ENCODE peak calls at places on chromosomes 4 and X, in eight cellular contexts. Q is body of pancreas, D is neural progenitor cell, E is IMR-90, R is SK-N-SH, I is cardiac muscle cell, P is Peyer's patch, C is ovary. O is an unnamed sample. For H3K4me1, the result is how much of the 10 kb centered on the place peaks cover.

GRCh38 chrX:106692425-106693075 is 34.0 kb upstream of the RNF128 start:
- DNase-seq in Q (no peak), D (no peak), E (no peak), R (no peak), I (no peak), P (no peak), C (no peak), O (no peak)

GRCh38 chr4:7668282-7668681 is 233.6 kb upstream of the PSAPL1 start:
- DNase-seq in Q (no peak), D (no peak), E (no peak), R (no peak), I (no peak), P (no peak), C (no peak), O (no peak)

GRCh38 chrX:41559662-41560061 is 112.5 kb downstream of the NYX start:
- DNase-seq in Q (peak), D (no peak), E (peak), R (no peak), I (no peak), P (peak), C (peak), O (no peak)

GRCh38 chr4:35526456-35526855 is 717.9 kb downstream of the ARAP2 start:
- DNase-seq in Q (no peak), D (no peak), E (no peak), R (no peak), I (no peak), P (no peak), C (no peak), O (no peak)

GRCh38 chr4:6408263-6408662 is 64.2 kb downstream of the PPP2R2C start:
- DNase-seq in Q (no peak), D (no peak), E (no peak), R (no peak), I (no peak), P (no peak), C (no peak), O (no peak)

GRCh38 chrX:40402771-40403533 is 177.8 kb upstream of the ATP6AP2 start:
- DNase-seq in Q (peak), D (no peak), E (peak), R (no peak), I (no peak), P (peak), C (peak), O (no peak)

GRCh38 chrX:2495595-2495994 is 5.2 kb downstream of the DHRSX start:
- DNase-seq in Q (no peak), D (no peak), E (no peak), R (no peak), I (no peak), P (peak), C (no peak), O (no peak)

GRCh38 chrX:110401142-110401541 is 42.5 kb downstream of the RTL9 start:
- DNase-seq in Q (no peak), D (no peak), E (no peak), R (no peak), I (no peak), P (no peak), C (no peak), O (no peak)

GRCh38 chrX:43564953-43565352 is 91.1 kb upstream of the MAOA start:
- DNase-seq in Q (no peak), D (no peak), E (no peak), R (no peak), I (no peak), P (no peak), C (no peak), O (no peak)

GRCh38 chr4:116358633-116359222 is 726.6 kb downstream of the TRAM1L1 start:
- DNase-seq in Q (peak), D (peak), E (peak), R (peak), I (peak), P (peak), C (no peak), O (peak)

GRCh38 chr4:59540311-59540710 is 1659.8 kb upstream of the ADGRL3 start:
- DNase-seq in Q (no peak), D (no peak), E (no peak), R (no peak), I (no peak), P (no peak), C (no peak), O (no peak)

GRCh38 chrX:2508648-2509335 is 8.0 kb upstream of the DHRSX start:
- DNase-seq in Q (no peak), D (no peak), E (no peak), R (no peak), I (no peak), P (peak), C (no peak), O (no peak)

GRCh38 chrX:96909291-96909690 is 25.6 kb downstream of the RPA4 start:
- DNase-seq in Q (no peak), D (no peak), E (peak), R (no peak), I (no peak), P (no peak), C (no peak), O (no peak)

GRCh38 chrX:118254611-118255010 is 91.3 kb upstream of the WDR44 start:
- DNase-seq in Q (peak), D (peak), E (peak), R (peak), I (peak), P (peak), C (no peak), O (peak)

GRCh38 chr4:82984459-82984858 is 26.2 kb downstream of the LIN54 start:
- DNase-seq in Q (no peak), D (no peak), E (peak), R (no peak), I (no peak), P (no peak), C (no peak), O (no peak)

GRCh38 chrX:149825424-149825823 is 43.7 kb downstream of the MAGEA9 start:
- DNase-seq in Q (peak), D (peak), E (no peak), R (peak), I (peak), P (no peak), C (no peak), O (no peak)

GRCh38 chr4:26947318-26947717 is 86.7 kb downstream of the STIM2 start:
- DNase-seq in Q (no peak), D (no peak), E (no peak), R (no peak), I (no peak), P (no peak), C (no peak), O (no peak)

GRCh38 chr4:124334119-124334518 is 378.4 kb downstream of the ANKRD50 start:
- DNase-seq in Q (peak), D (peak), E (peak), R (peak), I (peak), P (no peak), C (no peak), O (peak)

GRCh38 chrX:119643696-119644095 is 37.5 kb upstream of the NKRF start:
- DNase-seq in Q (no peak), D (no peak), E (no peak), R (no peak), I (no peak), P (no peak), C (no peak), O (no peak)

DNA sequence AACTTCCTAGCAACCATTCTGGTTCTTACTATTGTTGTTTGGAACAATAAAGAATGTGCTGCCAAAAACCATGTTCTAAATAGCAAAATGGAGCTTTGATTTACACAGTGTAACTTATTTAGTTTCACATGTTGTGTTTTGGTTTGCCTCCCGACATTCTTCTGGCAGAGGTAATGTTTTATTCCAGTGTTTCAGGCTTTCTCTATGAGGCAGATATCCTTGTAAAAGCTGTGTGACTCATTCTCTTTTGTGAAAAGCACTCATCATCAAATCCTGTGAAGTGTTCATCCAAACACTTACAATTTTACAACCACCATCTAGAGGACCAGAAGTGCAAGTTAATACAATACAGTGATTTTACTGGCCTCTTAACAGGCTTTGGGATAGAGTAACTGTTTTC is 219.0 kb upstream of the GIMD1 start:
- DNase-seq in Q (no peak), D (no peak), E (peak), R (no peak), I (no peak), P (no peak), C (no peak), O (no peak)
- H3K27ac ChIP-seq in Q (no peak), D (no peak), E (no peak), R (peak), I (no peak), P (no peak), C (no peak), O (no peak)

GRCh38 chrX:39073131-39073530 is 271.9 kb downstream of the MID1IP1 start:
- DNase-seq in Q (no peak), D (no peak), E (no peak), R (no peak), I (no peak), P (no peak), C (no peak), O (no peak)
- TF ChIP-seq CTCF in Q (no peak), D (no peak), E (no peak), R (no peak), I (no peak), P (no peak), C (no peak), O (no peak)

GRCh38 chrX:130083107-130083490 is 27.2 kb downstream of the ELF4 start:
- DNase-seq in Q (no peak), D (peak), E (no peak), R (no peak), I (no peak), P (no peak), C (no peak), O (no peak)

GRCh38 chrX:130083656-130084382 is 26.5 kb downstream of the ELF4 start:
- DNase-seq in Q (peak), D (no peak), E (no peak), R (no peak), I (no peak), P (peak), C (no peak), O (no peak)

GRCh38 chrX:130085551-130085986 is 24.7 kb downstream of the ELF4 start:
- DNase-seq in Q (no peak), D (no peak), E (peak), R (no peak), I (no peak), P (no peak), C (no peak), O (no peak)

GRCh38 chrX:130084651-130085237 is 25.6 kb downstream of the ELF4 start:
- DNase-seq in Q (no peak), D (no peak), E (no peak), R (no peak), I (no peak), P (no peak), C (no peak), O (no peak)

DNA sequence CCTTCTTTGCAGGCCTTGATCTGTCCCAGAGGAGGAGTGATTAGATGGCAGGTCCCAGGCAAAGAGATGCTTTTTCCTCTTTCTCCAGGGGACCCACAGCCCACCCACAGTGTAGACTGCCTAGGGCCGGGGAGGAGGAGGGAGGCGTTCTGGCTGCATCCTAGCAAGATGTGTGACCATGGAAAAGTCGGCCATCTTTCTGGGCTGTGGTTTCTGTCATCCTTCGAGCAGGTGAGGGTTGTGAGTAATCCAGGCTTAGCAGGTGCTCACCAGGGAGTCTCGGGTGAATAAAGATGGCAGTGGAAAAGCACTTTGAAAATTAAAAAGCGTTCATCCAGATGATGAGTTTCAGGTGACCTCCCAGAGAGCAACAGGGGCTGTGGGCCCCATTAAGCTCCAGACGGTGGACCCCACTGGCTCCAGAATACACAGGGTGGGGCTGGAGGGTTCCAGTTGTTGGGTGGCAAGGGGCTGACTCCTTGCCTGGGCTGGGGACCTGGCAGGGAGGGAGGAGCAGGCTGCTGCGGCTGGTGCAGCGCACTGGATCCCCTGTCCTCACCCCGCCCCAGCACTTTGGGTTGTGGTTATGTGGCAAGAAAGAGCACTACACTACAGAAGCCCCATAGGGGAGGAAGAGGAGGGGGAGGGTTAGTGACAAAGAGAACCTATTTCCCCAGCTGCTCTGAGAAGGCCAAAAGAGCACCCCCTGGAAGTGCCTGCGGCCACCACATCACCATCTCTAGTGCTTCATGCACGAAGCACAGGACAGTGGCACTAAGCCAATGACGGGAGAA is 23.7 kb downstream of the ELF4 start:
- DNase-seq in Q (no peak), D (no peak), E (no peak), R (no peak), I (no peak), P (peak), C (no peak), O (no peak)
- H3K4me1 ChIP-seq in Q (under half), D (under half), E (under half), R (under half), I (under half), P (under half), C (under half), O (under half)

GRCh38 chr4:113971706-113972360 is 7.6 kb downstream of the ARSJ start:
- DNase-seq in Q (no peak), D (no peak), E (peak), R (peak), I (no peak), P (no peak), C (no peak), O (no peak)

GRCh38 chr4:113968473-113968872 is 11.0 kb downstream of the ARSJ start:
- DNase-seq in Q (no peak), D (no peak), E (no peak), R (no peak), I (no peak), P (no peak), C (no peak), O (no peak)

GRCh38 chr4:113962719-113963274 is 16.6 kb downstream of the ARSJ start:
- DNase-seq in Q (no peak), D (no peak), E (no peak), R (no peak), I (no peak), P (no peak), C (no peak), O (no peak)

GRCh38 chr4:113969935-113970334 is 9.5 kb downstream of the ARSJ start:
- DNase-seq in Q (no peak), D (no peak), E (no peak), R (no peak), I (no peak), P (no peak), C (no peak), O (no peak)

GRCh38 chr4:113967687-113968086 is 11.8 kb downstream of the ARSJ start:
- DNase-seq in Q (no peak), D (no peak), E (no peak), R (no peak), I (no peak), P (no peak), C (no peak), O (no peak)
- H3K27ac ChIP-seq in Q (no peak), D (no peak), E (no peak), R (no peak), I (no peak), P (no peak), C (no peak), O (no peak)

DNA sequence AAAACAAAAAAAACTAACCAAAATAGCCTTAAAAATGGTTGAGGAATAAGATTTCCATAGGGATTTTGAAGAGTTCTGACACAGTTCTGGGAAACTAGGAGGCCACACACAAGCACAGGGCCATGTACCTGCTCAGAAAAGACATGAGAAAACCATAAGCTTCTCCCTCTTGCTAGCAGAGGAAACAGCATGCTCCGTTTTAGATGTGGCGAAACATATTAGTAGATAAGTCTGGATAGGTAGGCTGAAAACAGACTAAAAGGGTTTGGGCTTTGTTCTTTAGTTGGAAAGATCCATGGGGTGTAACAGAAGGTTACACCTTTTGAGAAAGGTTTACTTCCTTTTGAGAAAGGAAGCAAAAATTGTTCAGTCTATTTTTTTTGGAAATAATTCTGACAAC is 10.9 kb downstream of the VSIG4 start:
- DNase-seq in Q (no peak), D (no peak), E (no peak), R (no peak), I (no peak), P (no peak), C (no peak), O (no peak)
- TF ChIP-seq CTCF in Q (no peak), D (no peak), E (no peak), R (no peak), I (no peak), P (no peak), C (no peak), O (no peak)

DNA sequence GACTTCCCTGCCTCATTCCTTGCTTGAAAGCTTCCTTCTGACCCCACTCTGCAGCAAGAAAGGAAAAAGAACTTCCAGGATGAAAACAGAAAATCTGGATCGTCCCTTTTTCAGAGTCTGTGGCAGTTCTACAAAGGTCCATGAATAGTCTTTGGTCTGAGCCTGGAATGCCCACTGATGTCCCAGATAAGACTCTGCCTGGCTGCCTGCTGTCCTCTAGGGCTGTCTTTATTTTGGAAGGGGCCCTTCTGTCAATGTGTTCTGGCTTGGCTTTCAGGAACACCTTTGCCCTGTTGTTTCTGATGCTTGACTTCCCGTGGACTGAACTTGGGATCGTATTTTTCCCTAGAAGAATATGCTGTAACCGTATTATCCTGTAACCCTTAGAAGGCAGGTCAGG is 114.7 kb upstream of the LNX1 start:
- DNase-seq in Q (no peak), D (no peak), E (no peak), R (no peak), I (no peak), P (no peak), C (no peak), O (no peak)
- H3K4me1 ChIP-seq in Q (under half), D (under half), E (under half), R (under half), I (under half), P (under half), C (under half), O (under half)